ENCODE peak calls at places on chromosomes 12 and 14, in six cellular contexts. One of them, this sample, is unnamed.

GRCh38 chr12:64780220-64780530 is 21.0 kb upstream of the GNS start:
- DNase-seq in H4: no peak
- DNase-seq in GOT3: no peak
- DNase-seq in brain microvascular endothelial cell: no peak
- DNase-seq in BE2C: no peak
- DNase-seq in A549: no peak
- DNase-seq in this sample: no peak

GRCh38 chr14:39060818-39061437 is 42.1 kb downstream of the SEC23A start:
- DNase-seq in H4: no peak
- DNase-seq in GOT3: no peak
- DNase-seq in brain microvascular endothelial cell: no peak
- DNase-seq in BE2C: no peak
- DNase-seq in A549: no peak
- DNase-seq in this sample: no peak

GRCh38 chr14:24194873-24195185 is 412 bp downstream of the TM9SF1 start:
- DNase-seq in H4: no peak
- DNase-seq in GOT3: no peak
- DNase-seq in brain microvascular endothelial cell: no peak
- DNase-seq in BE2C: no peak
- DNase-seq in A549: peak
- DNase-seq in this sample: no peak

GRCh38 chr14:37545174-37545573 is 49.9 kb downstream of the FOXA1 start:
- DNase-seq in H4: no peak
- DNase-seq in GOT3: no peak
- DNase-seq in brain microvascular endothelial cell: no peak
- DNase-seq in BE2C: no peak
- DNase-seq in A549: no peak
- DNase-seq in this sample: no peak

GRCh38 chr12:39144613-39145061 is 239.2 kb upstream of the CPNE8 start:
- DNase-seq in H4: no peak
- DNase-seq in GOT3: no peak
- DNase-seq in brain microvascular endothelial cell: no peak
- DNase-seq in BE2C: no peak
- DNase-seq in A549: no peak
- DNase-seq in this sample: peak

GRCh38 chr12:46483572-46484395 is 111.2 kb upstream of the SLC38A2 start:
- DNase-seq in H4: no peak
- DNase-seq in GOT3: no peak
- DNase-seq in brain microvascular endothelial cell: no peak
- DNase-seq in BE2C: no peak
- DNase-seq in A549: no peak
- DNase-seq in this sample: no peak

GRCh38 chr14:32947081-32947480 is 8.4 kb downstream of the NPAS3 start:
- DNase-seq in H4: no peak
- DNase-seq in GOT3: no peak
- DNase-seq in brain microvascular endothelial cell: no peak
- DNase-seq in BE2C: no peak
- DNase-seq in A549: no peak
- DNase-seq in this sample: no peak

GRCh38 chr12:66132408-66132807 is 1.9 kb upstream of the LLPH start:
- DNase-seq in H4: peak
- DNase-seq in GOT3: no peak
- DNase-seq in brain microvascular endothelial cell: peak
- DNase-seq in BE2C: no peak
- DNase-seq in A549: no peak
- DNase-seq in this sample: peak

GRCh38 chr14:60331201-60332045 is 82.4 kb downstream of the PPM1A start:
- DNase-seq in H4: peak
- DNase-seq in GOT3: no peak
- DNase-seq in brain microvascular endothelial cell: peak
- DNase-seq in BE2C: peak
- DNase-seq in A549: peak
- DNase-seq in this sample: peak

GRCh38 chr12:104280703-104281458 is 22.7 kb upstream of the EID3 start:
- DNase-seq in H4: peak
- DNase-seq in GOT3: no peak
- DNase-seq in brain microvascular endothelial cell: peak
- DNase-seq in BE2C: no peak
- DNase-seq in A549: peak
- DNase-seq in this sample: peak

GRCh38 chr14:50943943-50944646 is at the start of gene PYGL:
- DNase-seq in H4: peak
- DNase-seq in GOT3: no peak
- DNase-seq in brain microvascular endothelial cell: peak
- DNase-seq in BE2C: peak
- DNase-seq in A549: peak
- DNase-seq in this sample: peak

GRCh38 chr12:57850924-57851323 is 4.4 kb upstream of the CTDSP2 start:
- DNase-seq in H4: no peak
- DNase-seq in GOT3: no peak
- DNase-seq in brain microvascular endothelial cell: no peak
- DNase-seq in BE2C: no peak
- DNase-seq in A549: no peak
- DNase-seq in this sample: no peak

GRCh38 chr12:75438052-75438754 is 42.4 kb upstream of the GLIPR1 start:
- DNase-seq in H4: no peak
- DNase-seq in GOT3: no peak
- DNase-seq in brain microvascular endothelial cell: no peak
- DNase-seq in BE2C: no peak
- DNase-seq in A549: no peak
- DNase-seq in this sample: no peak

GRCh38 chr14:56796259-56796658 is 14.0 kb downstream of the OTX2 start:
- DNase-seq in H4: no peak
- DNase-seq in GOT3: no peak
- DNase-seq in brain microvascular endothelial cell: no peak
- DNase-seq in BE2C: no peak
- DNase-seq in A549: no peak
- DNase-seq in this sample: no peak

GRCh38 chr12:5085896-5086295 is 42.2 kb downstream of the KCNA5 start:
- DNase-seq in H4: peak
- DNase-seq in GOT3: no peak
- DNase-seq in brain microvascular endothelial cell: peak
- DNase-seq in BE2C: no peak
- DNase-seq in A549: no peak
- DNase-seq in this sample: peak

GRCh38 chr12:28369483-28369882 is 179.2 kb downstream of the CCDC91 start:
- DNase-seq in H4: no peak
- DNase-seq in GOT3: no peak
- DNase-seq in brain microvascular endothelial cell: no peak
- DNase-seq in BE2C: no peak
- DNase-seq in A549: no peak
- DNase-seq in this sample: peak

GRCh38 chr12:89225401-89225800 is 126.9 kb downstream of the DUSP6 start:
- DNase-seq in H4: peak
- DNase-seq in GOT3: no peak
- DNase-seq in brain microvascular endothelial cell: peak
- DNase-seq in BE2C: no peak
- DNase-seq in A549: no peak
- DNase-seq in this sample: no peak

GRCh38 chr12:12506541-12506940 is 56.1 kb downstream of the DUSP16 start:
- DNase-seq in H4: peak
- DNase-seq in GOT3: no peak
- DNase-seq in brain microvascular endothelial cell: peak
- DNase-seq in BE2C: peak
- DNase-seq in A549: no peak
- DNase-seq in this sample: no peak

GRCh38 chr12:127656261-127656660 is 610.7 kb upstream of the TMEM132C start:
- DNase-seq in H4: no peak
- DNase-seq in GOT3: no peak
- DNase-seq in brain microvascular endothelial cell: no peak
- DNase-seq in BE2C: no peak
- DNase-seq in A549: no peak
- DNase-seq in this sample: no peak

GRCh38 chr12:110776410-110776809 is 33.7 kb upstream of the PPP1CC start:
- DNase-seq in H4: no peak
- DNase-seq in GOT3: no peak
- DNase-seq in brain microvascular endothelial cell: no peak
- DNase-seq in BE2C: no peak
- DNase-seq in A549: no peak
- DNase-seq in this sample: peak

GRCh38 chr12:31590730-31591307 is at the start of gene DENND5B:
- DNase-seq in H4: peak
- DNase-seq in GOT3: peak
- DNase-seq in brain microvascular endothelial cell: peak
- DNase-seq in BE2C: peak
- DNase-seq in A549: peak
- DNase-seq in this sample: peak

GRCh38 chr14:69877492-69877891 is 1.7 kb upstream of the SMOC1 start:
- DNase-seq in H4: no peak
- DNase-seq in GOT3: no peak
- DNase-seq in brain microvascular endothelial cell: peak
- DNase-seq in BE2C: no peak
- DNase-seq in A549: no peak
- DNase-seq in this sample: peak

GRCh38 chr14:96056509-96057422 is 17.6 kb downstream of the C14orf132 start:
- DNase-seq in H4: no peak
- DNase-seq in GOT3: no peak
- DNase-seq in brain microvascular endothelial cell: no peak
- DNase-seq in BE2C: no peak
- DNase-seq in A549: no peak
- DNase-seq in this sample: no peak

GRCh38 chr12:29350080-29350479 is 30.9 kb downstream of the ERGIC2 start:
- DNase-seq in H4: peak
- DNase-seq in GOT3: no peak
- DNase-seq in brain microvascular endothelial cell: peak
- DNase-seq in BE2C: no peak
- DNase-seq in A549: no peak
- DNase-seq in this sample: no peak

GRCh38 chr14:104431929-104432541 is 147.5 kb upstream of the C14orf180 start:
- DNase-seq in H4: no peak
- DNase-seq in GOT3: no peak
- DNase-seq in brain microvascular endothelial cell: no peak
- DNase-seq in BE2C: peak
- DNase-seq in A549: no peak
- DNase-seq in this sample: no peak

GRCh38 chr14:105864116-105864515 is 337.7 kb downstream of the TMEM121 start:
- DNase-seq in H4: no peak
- DNase-seq in GOT3: no peak
- DNase-seq in brain microvascular endothelial cell: no peak
- DNase-seq in BE2C: no peak
- DNase-seq in A549: no peak
- DNase-seq in this sample: no peak

GRCh38 chr14:54493293-54493692 is 4.5 kb upstream of the GMFB start:
- DNase-seq in H4: no peak
- DNase-seq in GOT3: no peak
- DNase-seq in brain microvascular endothelial cell: no peak
- DNase-seq in BE2C: peak
- DNase-seq in A549: no peak
- DNase-seq in this sample: no peak

GRCh38 chr12:132514216-132514820 is 24.4 kb downstream of the FBRSL1 start:
- DNase-seq in H4: no peak
- DNase-seq in GOT3: no peak
- DNase-seq in brain microvascular endothelial cell: no peak
- DNase-seq in BE2C: no peak
- DNase-seq in A549: no peak
- DNase-seq in this sample: no peak

GRCh38 chr12:57489157-57489641 is 1.3 kb downstream of the MARS1 start:
- DNase-seq in H4: no peak
- DNase-seq in GOT3: no peak
- DNase-seq in brain microvascular endothelial cell: peak
- DNase-seq in BE2C: no peak
- DNase-seq in A549: no peak
- DNase-seq in this sample: no peak

GRCh38 chr12:84604541-84604940 is 308.1 kb downstream of the SLC6A15 start:
- DNase-seq in H4: no peak
- DNase-seq in GOT3: no peak
- DNase-seq in brain microvascular endothelial cell: no peak
- DNase-seq in BE2C: no peak
- DNase-seq in A549: no peak
- DNase-seq in this sample: no peak

This sample was measured in Caki2.